ENCODE peak calls at places on chromosomes 12 and 14, in four cellular contexts. W, K, G and J are unnamed samples.

GRCh38 chr14:49505026-49505766 is 81.0 kb downstream of the RPS29 start:
- DNase-seq in K (no peak), G (no peak), W (no peak), J (no peak)

GRCh38 chr12:94150483-94151225 is 2.3 kb downstream of the PLXNC1 start:
- DNase-seq in W (peak), K (peak), G (peak), J (no peak)

GRCh38 chr12:108696996-108697290 is 34.4 kb downstream of the CORO1C start:
- DNase-seq in G (no peak), K (no peak), W (no peak), J (no peak)

GRCh38 chr12:104048162-104048561 is 1.8 kb downstream of the GLT8D2 start:
- DNase-seq in G (no peak), W (no peak), K (no peak), J (no peak)

GRCh38 chr12:72491399-72491798 is 219.2 kb downstream of the TRHDE start:
- DNase-seq in G (no peak), K (no peak), W (no peak), J (no peak)

GRCh38 chr12:64883264-64884163 is 59.1 kb downstream of the TBC1D30 start:
- DNase-seq in W (no peak), K (peak), G (no peak), J (peak)

GRCh38 chr12:20493924-20494323 is 125.6 kb downstream of the PDE3A start:
- DNase-seq in W (no peak), K (no peak), G (no peak), J (no peak)

GRCh38 chr14:77615231-77616132 is 955 bp downstream of the SPTLC2 start:
- DNase-seq in K (peak), G (no peak), W (no peak), J (no peak)

GRCh38 chr12:67275380-67275913 is 6.3 kb downstream of the CAND1 start:
- DNase-seq in W (no peak), G (no peak), K (no peak), J (no peak)

GRCh38 chr14:100384819-100385813 is 62.0 kb downstream of the SLC25A47 start:
- DNase-seq in G (no peak), K (no peak), W (no peak), J (no peak)

GRCh38 chr12:49529409-49529808 is 9.4 kb upstream of the KCNH3 start:
- DNase-seq in W (no peak), K (no peak), G (no peak), J (no peak)

GRCh38 chr14:21723431-21724045 is 49.9 kb upstream of the OR4E1 start:
- DNase-seq in K (peak), G (peak), W (no peak), J (no peak)

GRCh38 chr12:57744194-57744776 is 554 bp upstream of the TSPAN31 start:
- DNase-seq in W (no peak), G (peak), K (peak), J (peak)

GRCh38 chr14:105014631-105015030 is 6.3 kb downstream of the CDCA4 start:
- DNase-seq in W (no peak), G (no peak), K (no peak), J (no peak)

GRCh38 chr12:117125769-117126168 is 26.6 kb upstream of the TESC start:
- DNase-seq in W (no peak), G (no peak), K (no peak), J (no peak)

GRCh38 chr14:56807586-56808168 is 2.6 kb downstream of the OTX2 start:
- DNase-seq in K (no peak), W (no peak), G (no peak), J (no peak)

GRCh38 chr12:1013618-1014489 is 22.8 kb downstream of the ERC1 start:
- DNase-seq in W (no peak), G (no peak), K (no peak), J (no peak)

GRCh38 chr14:55052259-55052930 is 948 bp downstream of the MAPK1IP1L start:
- DNase-seq in K (no peak), G (no peak), W (no peak), J (no peak)

GRCh38 chr12:26226629-26227375 is 31.4 kb downstream of the SSPN start:
- DNase-seq in K (peak), G (no peak), W (peak), J (no peak)

GRCh38 chr14:35347323-35348043 is 55.3 kb downstream of the PSMA6 start:
- DNase-seq in K (no peak), W (no peak), G (no peak), J (no peak)

GRCh38 chr12:2613674-2614073 is 181.1 kb upstream of the FKBP4 start:
- DNase-seq in G (no peak), K (peak), W (no peak), J (peak)

GRCh38 chr12:96452271-96452922 is 37.0 kb upstream of the CFAP54 start:
- DNase-seq in K (no peak), G (no peak), W (no peak), J (no peak)

GRCh38 chr14:70697681-70698080 is 56.0 kb downstream of the TTC9 start:
- DNase-seq in K (no peak), W (no peak), G (no peak), J (no peak)

GRCh38 chr14:77618381-77618780 is 1.9 kb upstream of the SPTLC2 start:
- DNase-seq in W (no peak), G (no peak), K (no peak), J (no peak)

GRCh38 chr14:54579606-54580005 is 12.7 kb downstream of the SAMD4A start:
- DNase-seq in W (no peak), K (no peak), G (no peak), J (no peak)

GRCh38 chr12:15423629-15424028 is 101.3 kb downstream of the PTPRO start:
- DNase-seq in K (no peak), G (no peak), W (no peak), J (no peak)

GRCh38 chr12:109753959-109754358 is 40.3 kb downstream of the FAM222A start:
- DNase-seq in K (no peak), G (no peak), W (no peak), J (no peak)

GRCh38 chr14:89507521-89507920 is 90.5 kb upstream of the FOXN3 start:
- DNase-seq in K (no peak), W (no peak), G (no peak), J (peak)

GRCh38 chr12:78916845-78917480 is 52.4 kb downstream of the SYT1 start:
- DNase-seq in W (no peak), K (no peak), G (no peak), J (no peak)

GRCh38 chr12:128940090-128940888 is 87.0 kb downstream of the GLT1D1 start:
- DNase-seq in K (no peak), G (no peak), W (no peak), J (no peak)

GRCh38 chr14:91140672-91141071 is 26.8 kb downstream of the DGLUCY start:
- DNase-seq in W (no peak), K (no peak), G (no peak), J (no peak)

GRCh38 chr14:84894254-84894653 is 635.7 kb upstream of the FLRT2 start:
- DNase-seq in G (no peak), W (no peak), K (no peak), J (no peak)